ENCODE peak calls at places on chromosome 3, in four cellular contexts. One of them, this sample, is unnamed.

GRCh38 chr3:33439421-33440327 is 531 bp downstream of the UBP1 start:
- DNase-seq in AG10803: peak; percentile 42
- DNase-seq in mesendoderm: peak; percentile 62
- DNase-seq in pancreas: peak; percentile 77
- DNase-seq in this sample: peak; percentile 25

GRCh38 chr3:187669675-187670504 is at the start of gene SST:
- DNase-seq in pancreas: peak; percentile 65
- DNase-seq in AG10803: peak; percentile 37
- DNase-seq in mesendoderm: peak; percentile 88
- DNase-seq in this sample: peak; percentile 57

GRCh38 chr3:136336329-136337100 is 86.4 kb downstream of the PCCB start:
- DNase-seq in mesendoderm: no peak
- DNase-seq in AG10803: peak; percentile 94
- DNase-seq in pancreas: no peak
- DNase-seq in this sample: peak; percentile 71

GRCh38 chr3:179512398-179512797 is 50.3 kb upstream of the ACTL6A start:
- DNase-seq in mesendoderm: no peak
- DNase-seq in AG10803: no peak
- DNase-seq in pancreas: no peak
- DNase-seq in this sample: no peak

GRCh38 chr3:31968391-31968926 is 12.6 kb downstream of the OSBPL10 start:
- DNase-seq in AG10803: peak; percentile 62
- DNase-seq in pancreas: no peak
- DNase-seq in mesendoderm: no peak
- DNase-seq in this sample: peak; percentile 78

GRCh38 chr3:106610362-106610997 is 741.7 kb upstream of the CBLB start:
- DNase-seq in AG10803: peak; percentile 33
- DNase-seq in pancreas: no peak
- DNase-seq in mesendoderm: no peak
- DNase-seq in this sample: peak; percentile 77

GRCh38 chr3:99023590-99024192 is 122.2 kb upstream of the DCBLD2 start:
- DNase-seq in mesendoderm: peak; percentile 28
- DNase-seq in pancreas: no peak
- DNase-seq in AG10803: peak; percentile 58
- DNase-seq in this sample: peak; percentile 60

GRCh38 chr3:94159062-94159726 is 96.3 kb downstream of the NSUN3 start:
- DNase-seq in AG10803: no peak
- DNase-seq in mesendoderm: peak; percentile 52
- DNase-seq in pancreas: no peak
- DNase-seq in this sample: peak; percentile 67

GRCh38 chr3:52787672-52788625 is 6.6 kb upstream of the ITIH3 start:
- DNase-seq in mesendoderm: no peak
- DNase-seq in pancreas: no peak
- DNase-seq in AG10803: no peak
- DNase-seq in this sample: peak; percentile 16

GRCh38 chr3:26596325-26596724 is 26.2 kb upstream of the LRRC3B start:
- DNase-seq in AG10803: no peak
- DNase-seq in pancreas: no peak
- DNase-seq in mesendoderm: no peak
- DNase-seq in this sample: no peak

GRCh38 chr3:60013241-60013640 is 963.4 kb upstream of the CFAP20DC start:
- DNase-seq in mesendoderm: peak; percentile 53
- DNase-seq in AG10803: peak; percentile 9
- DNase-seq in pancreas: no peak
- DNase-seq in this sample: peak; percentile 14

GRCh38 chr3:64163755-64164148 is 61.5 kb downstream of the PRICKLE2 start:
- DNase-seq in AG10803: peak; percentile 90
- DNase-seq in pancreas: no peak
- DNase-seq in mesendoderm: peak; percentile 65
- DNase-seq in this sample: peak; percentile 92

GRCh38 chr3:27681249-27681748 is 40.8 kb downstream of the EOMES start:
- DNase-seq in AG10803: peak; percentile 89
- DNase-seq in mesendoderm: peak; percentile 88
- DNase-seq in pancreas: no peak
- DNase-seq in this sample: peak; percentile 95

GRCh38 chr3:128870327-128870726 is 9.1 kb upstream of the ACAD9 start:
- DNase-seq in mesendoderm: no peak
- DNase-seq in pancreas: no peak
- DNase-seq in AG10803: no peak
- DNase-seq in this sample: no peak

GRCh38 chr3:195169011-195169410 is 101.9 kb downstream of the XXYLT1 start:
- DNase-seq in mesendoderm: no peak
- DNase-seq in pancreas: no peak
- DNase-seq in AG10803: no peak
- DNase-seq in this sample: no peak

GRCh38 chr3:97232635-97233034 is 418.2 kb downstream of the EPHA6 start:
- DNase-seq in mesendoderm: no peak
- DNase-seq in AG10803: no peak
- DNase-seq in pancreas: no peak
- DNase-seq in this sample: no peak

GRCh38 chr3:189502256-189502655 is 128.9 kb upstream of the TP63 start:
- DNase-seq in AG10803: no peak
- DNase-seq in pancreas: no peak
- DNase-seq in mesendoderm: no peak
- DNase-seq in this sample: no peak

GRCh38 chr3:14451844-14452533 is 49.6 kb downstream of the SLC6A6 start:
- DNase-seq in AG10803: peak; percentile 89
- DNase-seq in pancreas: no peak
- DNase-seq in mesendoderm: peak; percentile 42
- DNase-seq in this sample: peak; percentile 99

GRCh38 chr3:138938056-138938876 is 8.7 kb downstream of the FOXL2 start:
- DNase-seq in AG10803: no peak
- DNase-seq in pancreas: peak; percentile 61
- DNase-seq in mesendoderm: peak; percentile 40
- DNase-seq in this sample: no peak

GRCh38 chr3:24220859-24221657 is 273.6 kb downstream of the THRB start:
- DNase-seq in pancreas: no peak
- DNase-seq in mesendoderm: peak; percentile 90
- DNase-seq in AG10803: peak; percentile 97
- DNase-seq in this sample: peak; percentile 97

GRCh38 chr3:138389841-138390581 is 41.6 kb downstream of the MRAS start:
- DNase-seq in mesendoderm: peak; percentile 86
- DNase-seq in AG10803: peak; percentile 96
- DNase-seq in pancreas: no peak
- DNase-seq in this sample: peak; percentile 92

GRCh38 chr3:52054689-52055511 is 1.5 kb downstream of the DUSP7 start:
- DNase-seq in mesendoderm: peak; percentile 35
- DNase-seq in pancreas: no peak
- DNase-seq in AG10803: peak; percentile 42
- DNase-seq in this sample: no peak

DNA sequence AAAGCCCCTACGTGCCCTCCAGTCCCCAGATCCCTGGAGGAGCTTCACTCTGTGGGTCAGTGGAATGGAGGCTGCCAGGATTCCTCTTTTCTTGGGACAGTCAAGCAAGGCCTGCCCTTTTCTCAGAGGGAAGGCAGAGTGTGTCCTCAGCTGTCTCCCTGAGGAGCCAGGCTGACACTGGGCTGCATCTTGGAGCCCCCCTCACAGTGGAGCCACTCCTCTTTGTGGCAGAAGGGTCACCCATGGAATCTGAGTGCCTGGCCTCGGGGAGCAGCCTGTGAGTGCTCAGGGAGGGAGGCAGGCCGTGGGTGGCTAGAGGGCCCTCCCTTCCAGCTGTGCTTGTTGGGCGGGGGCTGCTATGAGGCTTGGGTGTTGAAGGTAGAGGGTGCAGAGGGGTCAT is 41.2 kb downstream of the BOC start:
- DNase-seq in pancreas: no peak
- DNase-seq in mesendoderm: no peak
- DNase-seq in AG10803: no peak
- DNase-seq in this sample: no peak
- H3K4me3 ChIP-seq in pancreas: no peak overlapping the region
- H3K4me3 ChIP-seq in mesendoderm: no peak overlapping the region
- H3K4me3 ChIP-seq in AG10803: no peak overlapping the region
- H3K4me3 ChIP-seq in this sample: no peak overlapping the region

GRCh38 chr3:191353022-191353777 is 22.9 kb upstream of the UTS2B start:
- DNase-seq in pancreas: no peak
- DNase-seq in AG10803: no peak
- DNase-seq in mesendoderm: no peak
- DNase-seq in this sample: no peak

GRCh38 chr3:191355406-191355805 is 25.1 kb upstream of the UTS2B start:
- DNase-seq in mesendoderm: no peak
- DNase-seq in pancreas: no peak
- DNase-seq in AG10803: no peak
- DNase-seq in this sample: no peak

GRCh38 chr3:191348098-191348497 is 17.8 kb upstream of the UTS2B start:
- DNase-seq in AG10803: no peak
- DNase-seq in mesendoderm: no peak
- DNase-seq in pancreas: no peak
- DNase-seq in this sample: no peak

GRCh38 chr3:191350389-191351090 is 20.2 kb upstream of the UTS2B start:
- DNase-seq in AG10803: no peak
- DNase-seq in pancreas: no peak
- DNase-seq in mesendoderm: no peak
- DNase-seq in this sample: no peak

DNA sequence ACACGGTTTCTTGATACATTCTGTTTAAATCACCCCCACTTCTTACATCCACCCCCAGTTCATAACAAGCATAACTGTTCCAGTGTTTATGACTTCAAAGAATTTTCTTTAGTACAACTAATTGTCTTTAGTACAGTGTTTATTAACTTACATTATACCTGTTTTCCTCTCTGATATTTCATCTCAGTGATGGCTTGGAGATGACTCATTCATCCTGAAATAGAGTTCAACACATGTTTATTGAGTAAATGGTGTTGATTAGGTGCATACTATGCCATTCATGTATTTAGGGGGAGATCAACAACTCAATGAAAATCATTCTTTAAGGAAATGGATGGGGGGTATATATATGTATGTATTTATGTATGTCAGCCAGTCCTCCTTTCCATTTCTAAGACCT is 21.7 kb upstream of the UTS2B start:
- DNase-seq in mesendoderm: no peak
- DNase-seq in AG10803: no peak
- DNase-seq in pancreas: no peak
- DNase-seq in this sample: no peak
- H3K4me3 ChIP-seq in mesendoderm: no peak overlapping the region
- H3K4me3 ChIP-seq in AG10803: no peak overlapping the region
- H3K4me3 ChIP-seq in pancreas: no peak overlapping the region
- H3K4me3 ChIP-seq in this sample: no peak overlapping the region

DNA sequence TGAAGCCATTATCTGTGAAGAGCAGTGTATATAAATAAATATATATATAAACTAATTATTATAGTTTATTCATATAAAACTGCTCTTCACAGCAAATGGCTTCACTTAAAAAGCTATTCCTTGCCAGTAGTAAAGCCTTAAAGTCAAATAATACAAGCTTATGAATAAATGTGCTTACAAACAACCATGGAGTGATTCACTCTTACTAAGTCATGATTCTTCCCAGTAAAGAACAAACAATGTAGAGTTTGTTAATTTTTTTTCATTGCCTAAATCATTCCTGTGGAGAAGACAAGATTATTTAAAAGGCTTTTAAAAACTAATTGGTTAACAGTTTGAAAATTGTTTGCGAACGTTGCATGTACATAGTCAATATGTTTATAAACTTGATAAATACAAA is 140.7 kb downstream of the PLCH1 start:
- DNase-seq in mesendoderm: no peak
- DNase-seq in pancreas: no peak
- DNase-seq in AG10803: no peak
- DNase-seq in this sample: peak; percentile 7
- H3K4me3 ChIP-seq in mesendoderm: no peak overlapping the region
- H3K4me3 ChIP-seq in pancreas: no peak overlapping the region
- H3K4me3 ChIP-seq in AG10803: no peak overlapping the region
- H3K4me3 ChIP-seq in this sample: no peak overlapping the region

GRCh38 chr3:162710332-162711112 is 1213.9 kb downstream of the OTOL1 start:
- DNase-seq in mesendoderm: no peak
- DNase-seq in AG10803: no peak
- DNase-seq in pancreas: no peak
- DNase-seq in this sample: no peak

GRCh38 chr3:162702768-162703385 is 1206.3 kb downstream of the OTOL1 start:
- DNase-seq in pancreas: no peak
- DNase-seq in mesendoderm: no peak
- DNase-seq in AG10803: no peak
- DNase-seq in this sample: no peak

GRCh38 chr3:162704238-162704637 is 1207.6 kb downstream of the OTOL1 start:
- DNase-seq in pancreas: no peak
- DNase-seq in AG10803: no peak
- DNase-seq in mesendoderm: no peak
- DNase-seq in this sample: no peak

DNA sequence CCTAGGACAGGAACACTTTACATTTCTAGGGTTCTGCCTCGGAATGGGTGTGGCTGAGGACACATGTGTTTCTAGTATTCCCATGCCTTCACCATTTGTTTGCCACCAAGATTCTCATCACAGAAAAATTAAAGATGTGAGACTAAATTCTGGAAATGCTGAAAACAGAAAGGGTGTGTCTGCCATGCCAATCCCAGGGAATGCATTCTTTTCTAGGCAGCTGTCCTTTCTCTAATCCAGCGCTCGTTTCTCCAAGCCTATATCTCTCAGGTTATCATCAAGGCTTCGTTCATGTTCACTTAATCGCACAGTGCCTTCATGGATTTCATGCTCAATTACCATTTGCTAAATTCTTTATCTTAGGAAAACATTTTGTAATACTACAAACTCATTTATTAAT is 1208.4 kb downstream of the OTOL1 start:
- DNase-seq in mesendoderm: no peak
- DNase-seq in pancreas: no peak
- DNase-seq in AG10803: no peak
- DNase-seq in this sample: no peak
- H3K4me3 ChIP-seq in mesendoderm: no peak overlapping the region
- H3K4me3 ChIP-seq in pancreas: no peak overlapping the region
- H3K4me3 ChIP-seq in AG10803: no peak overlapping the region
- H3K4me3 ChIP-seq in this sample: no peak overlapping the region

GRCh38 chr3:58858126-58858525 is 191.6 kb upstream of the FAM3D start:
- DNase-seq in pancreas: no peak
- DNase-seq in mesendoderm: no peak
- DNase-seq in AG10803: no peak
- DNase-seq in this sample: no peak
- H3K4me3 ChIP-seq in pancreas: no peak overlapping the region
- H3K4me3 ChIP-seq in mesendoderm: no peak overlapping the region
- H3K4me3 ChIP-seq in AG10803: no peak overlapping the region
- H3K4me3 ChIP-seq in this sample: no peak overlapping the region

GRCh38 chr3:48899298-48899697 is 616 bp upstream of the SLC25A20 start:
- DNase-seq in mesendoderm: no peak
- DNase-seq in pancreas: no peak
- DNase-seq in AG10803: no peak
- DNase-seq in this sample: no peak
- H3K4me3 ChIP-seq in mesendoderm: no peak overlapping the region
- H3K4me3 ChIP-seq in pancreas: no peak overlapping the region
- H3K4me3 ChIP-seq in AG10803: peak overlapping the region; percentile 88
- H3K4me3 ChIP-seq in this sample: peak overlapping the region; percentile 82

GRCh38 chr3:149282836-149283235 is 50.6 kb downstream of the TM4SF18 start:
- DNase-seq in pancreas: no peak
- DNase-seq in mesendoderm: no peak
- DNase-seq in AG10803: no peak
- DNase-seq in this sample: no peak
- H3K4me3 ChIP-seq in pancreas: no peak overlapping the region
- H3K4me3 ChIP-seq in mesendoderm: no peak overlapping the region
- H3K4me3 ChIP-seq in AG10803: no peak overlapping the region
- H3K4me3 ChIP-seq in this sample: no peak overlapping the region

This sample was measured in fibroblast of mammary gland.